ENCODE peak calls at places on chromosome 14, in four cellular contexts. P, S, B and T are unnamed samples.

GRCh38 chr14:51926449-51926848 is 62.9 kb upstream of the RTRAF start:
- DNase-seq in P (no peak), S (peak; percentile 16), B (no peak), T (no peak)

GRCh38 chr14:39860837-39861236 is 428.6 kb upstream of the FBXO33 start:
- DNase-seq in P (no peak), S (no peak), B (no peak), T (no peak)

GRCh38 chr14:73713206-73713803 is 879 bp downstream of the PNMA1 start:
- DNase-seq in P (no peak), S (no peak), B (no peak), T (no peak)

GRCh38 chr14:68995731-68996130 is 16.6 kb upstream of the ACTN1 start:
- DNase-seq in P (no peak), S (no peak), B (no peak), T (no peak)

GRCh38 chr14:67424539-67424938 is 12.6 kb upstream of the PLEK2 start:
- DNase-seq in P (no peak), S (no peak), B (no peak), T (no peak)

GRCh38 chr14:32896979-32897723 is 41.5 kb upstream of the NPAS3 start:
- DNase-seq in P (no peak), S (no peak), B (peak; percentile 25), T (no peak)

GRCh38 chr14:20714593-20715250 is 26.2 kb downstream of the ANG start:
- DNase-seq in P (no peak), S (no peak), B (no peak), T (no peak)

GRCh38 chr14:69711065-69711464 is 55.9 kb upstream of the SRSF5 start:
- DNase-seq in P (no peak), S (no peak), B (no peak), T (no peak)

GRCh38 chr14:48936352-48936751 is 649.8 kb downstream of the RPS29 start:
- DNase-seq in P (peak; percentile 0), S (no peak), B (no peak), T (no peak)

GRCh38 chr14:96203116-96203515 is 1.5 kb upstream of the BDKRB2 start:
- DNase-seq in P (no peak), S (no peak), B (no peak), T (no peak)

GRCh38 chr14:68144051-68144681 is 324.6 kb downstream of the RAD51B start:
- DNase-seq in P (no peak), S (no peak), B (peak; percentile 44), T (no peak)

DNA sequence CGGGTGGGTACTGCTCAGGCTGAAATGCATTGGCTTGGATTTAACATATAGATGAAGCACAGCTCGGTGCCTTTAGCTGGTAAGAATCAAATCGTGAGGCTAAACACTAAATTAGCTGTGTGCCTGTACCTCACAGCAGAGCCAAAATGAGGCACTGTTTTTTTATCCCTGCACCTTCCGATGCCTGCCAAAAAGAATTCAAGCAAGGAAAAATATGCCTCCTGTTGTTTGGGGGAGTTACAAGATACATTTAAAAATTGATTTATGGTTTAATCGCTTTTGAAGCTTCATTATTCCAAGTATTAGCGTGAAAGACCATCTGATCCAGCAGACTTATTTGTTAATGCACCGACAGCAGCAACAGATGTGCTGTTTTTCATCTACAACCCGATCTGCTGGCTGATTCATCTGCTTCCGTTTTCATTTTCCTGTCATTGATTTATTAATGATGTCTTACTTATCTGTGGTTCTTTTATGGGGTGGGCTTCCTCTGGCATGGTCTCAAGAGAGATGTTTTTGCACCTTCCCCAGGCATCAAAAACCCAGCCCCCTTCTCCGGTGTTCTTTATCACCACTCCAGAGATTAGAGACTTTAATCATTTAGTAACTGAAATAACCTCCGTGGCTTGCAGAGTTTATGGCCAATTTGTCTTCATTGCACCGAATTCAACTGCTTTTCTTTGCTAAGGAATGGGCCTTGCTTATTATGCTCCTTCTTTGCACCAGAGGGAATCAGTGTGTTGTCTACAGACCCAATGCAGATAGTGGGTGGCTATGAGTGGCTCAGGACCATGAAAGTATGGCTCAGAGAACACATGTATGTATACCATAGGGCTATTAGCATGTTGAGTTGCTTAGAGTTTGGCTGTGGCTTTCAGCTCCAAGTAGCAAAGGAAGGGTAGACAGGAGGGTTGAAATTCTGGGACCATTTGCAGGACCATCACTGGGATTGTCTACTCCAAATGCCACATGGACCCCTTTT is 166.9 kb upstream of the TMEM260 start:
- DNase-seq in P (no peak), S (no peak), B (no peak), T (no peak)
- TF ChIP-seq FOXJ3 in P (no peak), S (no peak), B (no peak), T (no peak)

DNA sequence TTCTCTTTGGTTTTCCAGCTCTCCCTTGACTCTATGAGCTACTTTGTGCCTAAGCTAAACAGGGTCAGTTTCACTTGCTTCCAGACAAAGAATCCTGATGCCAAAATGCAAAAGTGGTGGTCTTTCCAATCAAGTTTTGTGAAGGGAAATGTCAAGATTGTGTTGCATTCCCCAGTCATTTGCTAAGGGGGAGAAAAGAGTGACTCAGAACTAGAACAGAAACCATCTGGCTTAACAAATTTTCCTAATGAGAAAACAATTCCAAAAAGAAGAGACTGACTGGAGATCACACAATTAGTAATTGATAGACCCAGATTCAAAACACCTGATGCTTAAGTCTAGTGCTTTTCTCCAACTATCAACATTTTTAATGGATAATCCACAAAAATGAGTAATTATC is 235.1 kb upstream of the DIO2 start:
- DNase-seq in P (no peak), S (no peak), B (no peak), T (no peak)
- TF ChIP-seq FOXJ3 in P (no peak), S (no peak), B (no peak), T (no peak)

DNA sequence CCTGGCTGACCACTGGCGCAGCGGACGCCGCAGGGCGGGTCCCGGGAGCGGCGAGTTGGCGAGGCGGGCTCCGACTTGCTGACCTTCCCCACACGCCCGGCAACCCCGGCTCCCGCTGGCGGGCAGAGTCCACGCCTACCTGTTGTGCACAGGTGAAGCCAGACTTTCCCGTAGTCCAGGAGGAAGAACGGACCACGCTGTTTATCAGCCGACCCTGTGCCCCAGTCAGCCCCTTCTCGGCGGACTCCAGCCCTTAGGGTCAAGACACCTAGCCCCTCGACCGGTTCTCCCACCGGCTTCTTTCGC is 384 bp downstream of the HEATR5A start:
- DNase-seq in P (peak; percentile 75), S (peak; percentile 61), B (peak; percentile 90), T (peak; percentile 78)
- TF ChIP-seq FOXJ3 in P (no peak), S (no peak), B (no peak), T (no peak)

GRCh38 chr14:33986804-33987203 is 35.9 kb upstream of the EGLN3 start:
- DNase-seq in P (no peak), S (no peak), B (no peak), T (no peak)
- TF ChIP-seq FOXJ3 in P (no peak), S (no peak), B (no peak), T (no peak)

DNA sequence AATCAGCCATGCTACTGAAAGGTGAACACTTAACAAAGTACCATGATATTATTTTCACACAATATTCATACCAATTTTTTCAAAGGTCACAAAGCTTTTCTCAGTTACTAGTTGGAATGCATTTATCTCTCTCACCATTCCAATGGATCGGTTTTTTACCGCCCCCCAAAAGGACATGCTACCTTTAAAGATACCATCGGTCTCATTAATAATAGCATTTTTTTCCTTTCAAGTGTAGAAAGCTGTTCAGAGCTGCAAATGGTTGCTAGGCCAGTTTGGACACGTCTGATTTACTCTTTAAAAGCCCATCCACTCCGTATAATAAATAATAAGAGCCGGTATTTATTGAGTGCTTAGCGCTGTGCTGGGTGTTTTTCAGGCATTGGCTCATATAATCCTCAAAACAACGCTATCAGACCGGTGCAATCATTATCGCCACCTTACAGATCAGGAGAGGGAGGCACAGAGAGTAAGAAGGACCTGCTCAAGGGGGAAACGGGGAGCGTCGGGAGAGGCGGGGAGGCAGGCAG is 35.0 kb upstream of the STON2 start:
- DNase-seq in P (no peak), S (peak; percentile 49), B (no peak), T (no peak)
- TF ChIP-seq FOXJ3 in P (no peak), S (no peak), B (no peak), T (no peak)

GRCh38 chr14:99554184-99554583 is 49.8 kb downstream of the CCDC85C start:
- DNase-seq in P (no peak), S (no peak), B (no peak), T (no peak)
- TF ChIP-seq FOXJ3 in P (no peak), S (no peak), B (no peak), T (no peak)

DNA sequence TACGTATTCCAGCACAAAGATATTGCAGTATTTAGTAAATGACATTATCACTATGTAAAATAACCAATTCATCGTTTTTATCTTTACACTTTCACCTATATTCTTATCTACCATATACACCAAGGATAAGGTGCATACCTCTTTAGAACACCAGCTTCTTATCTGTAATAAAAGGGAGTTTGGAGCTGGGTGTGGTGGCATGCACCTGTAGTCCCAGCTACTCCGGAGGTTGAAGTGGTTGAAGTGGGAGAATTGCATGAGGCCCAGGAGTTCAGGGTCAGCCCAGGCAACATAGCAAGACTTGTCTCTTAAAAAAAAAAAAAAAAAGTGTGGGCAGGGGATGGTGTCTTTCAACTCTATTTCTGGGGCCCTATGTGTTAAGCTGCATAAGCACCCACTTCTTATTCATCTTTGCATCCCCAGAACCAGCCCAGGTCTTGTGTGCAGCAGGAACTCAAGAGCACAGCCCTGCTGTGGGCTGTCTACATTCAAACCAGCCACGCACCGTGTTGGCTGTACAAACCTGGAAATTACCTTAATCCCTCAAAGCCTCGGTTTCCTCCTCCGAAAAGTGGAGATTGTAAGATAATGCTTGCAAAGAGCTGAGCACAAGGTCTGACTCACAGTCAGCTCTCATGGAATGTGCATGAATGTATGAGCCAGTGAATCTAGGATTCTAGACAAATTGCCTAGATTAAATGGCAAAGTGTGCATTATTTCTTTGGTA is 256.6 kb upstream of the FOXN3 start:
- DNase-seq in P (no peak), S (no peak), B (no peak), T (no peak)
- TF ChIP-seq FOXJ3 in P (no peak), S (no peak), B (no peak), T (no peak)

DNA sequence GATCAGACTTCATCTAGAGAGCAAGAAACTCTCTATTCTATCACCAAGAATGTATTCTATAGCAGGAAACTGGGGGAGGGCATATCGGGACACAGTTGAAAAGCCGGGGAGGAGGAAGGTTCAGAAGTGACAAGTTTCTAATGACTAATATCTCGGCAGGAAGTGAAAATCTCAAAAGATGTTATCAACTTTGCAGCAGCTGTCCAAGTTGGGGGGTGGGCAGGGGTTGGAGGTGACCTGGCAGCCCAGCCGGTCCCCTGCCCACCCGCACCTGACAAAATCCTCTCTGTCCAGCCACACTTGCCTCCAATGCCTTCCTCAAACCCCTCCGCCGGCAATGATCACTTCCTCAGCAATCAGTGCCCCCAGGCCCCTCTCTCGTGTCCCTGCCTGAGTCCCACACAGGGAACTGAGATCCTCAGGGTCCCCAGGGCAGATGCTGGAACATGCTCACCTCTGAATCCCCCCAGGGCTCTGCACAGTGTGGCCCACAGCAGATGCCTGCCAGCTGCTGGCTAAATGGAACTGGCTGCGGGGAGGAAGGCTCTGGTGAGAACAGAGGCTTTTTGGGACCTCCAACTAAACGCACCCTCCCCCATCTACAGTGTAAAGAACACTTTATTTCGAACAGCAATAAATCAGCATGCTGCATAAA is 43.9 kb downstream of the CCDC88C start:
- DNase-seq in P (peak; percentile 55), S (no peak), B (no peak), T (no peak)
- TF ChIP-seq FOXJ3 in P (no peak), S (no peak), B (no peak), T (no peak)